ENCODE peak calls at places on chromosomes 11 and 22, in nine cellular contexts. Y is hepatocyte, T is IMR-90, X is PC-9, A is OCI-LY7, F is HCT116, Z is astrocyte, U is neuronal stem cell, O is fibroblast of lung. L is an unnamed sample.

GRCh38 chr11:108117746-108118371 is 3.5 kb upstream of the ACAT1 start:
- DNase-seq in U (no peak), Y (peak), O (peak), X (peak), Z (peak), A (peak), F (peak), T (peak), L (no peak)

GRCh38 chr11:63931045-63931444 is 7.8 kb upstream of the NAA40 start:
- DNase-seq in Y (no peak), A (no peak), X (no peak), T (no peak), O (no peak), U (no peak), Z (no peak), F (no peak), L (no peak)

GRCh38 chr22:31588970-31589675 is 72.9 kb downstream of the PISD start:
- DNase-seq in Z (no peak), U (no peak), X (no peak), T (no peak), F (no peak), Y (peak), O (no peak), A (no peak), L (no peak)

GRCh38 chr11:1205987-1206331 is 16.9 kb upstream of the MUC5B start:
- DNase-seq in A (no peak), Y (no peak), X (no peak), O (no peak), U (no peak), Z (no peak), T (no peak), F (no peak), L (no peak)

GRCh38 chr11:64784813-64785581 is 6.7 kb upstream of the SF1 start:
- DNase-seq in F (no peak), O (no peak), Y (no peak), U (no peak), T (no peak), A (no peak), Z (no peak), X (no peak), L (no peak)

GRCh38 chr11:110172666-110173065 is 79.5 kb downstream of the ZC3H12C start:
- DNase-seq in U (no peak), F (no peak), O (no peak), Y (no peak), X (no peak), A (no peak), T (peak), Z (no peak), L (no peak)

GRCh38 chr11:73268671-73269271 is 3.4 kb upstream of the P2RY6 start:
- DNase-seq in O (no peak), U (no peak), T (no peak), A (no peak), Z (no peak), X (no peak), Y (no peak), F (no peak), L (no peak)

GRCh38 chr22:31867386-31868153 is 76.8 kb upstream of the YWHAH start:
- DNase-seq in T (no peak), A (no peak), X (peak), Z (no peak), Y (no peak), O (no peak), F (no peak), U (no peak), L (no peak)

GRCh38 chr22:25084405-25085107 is 115.1 kb upstream of the CRYBB3 start:
- DNase-seq in X (no peak), A (no peak), Y (no peak), U (no peak), O (no peak), T (no peak), F (no peak), Z (no peak), L (no peak)

GRCh38 chr22:24996420-24996952 is 44.0 kb downstream of the KIAA1671 start:
- DNase-seq in T (no peak), Z (peak), O (peak), X (peak), Y (peak), U (peak), A (no peak), F (peak), L (no peak)

DNA sequence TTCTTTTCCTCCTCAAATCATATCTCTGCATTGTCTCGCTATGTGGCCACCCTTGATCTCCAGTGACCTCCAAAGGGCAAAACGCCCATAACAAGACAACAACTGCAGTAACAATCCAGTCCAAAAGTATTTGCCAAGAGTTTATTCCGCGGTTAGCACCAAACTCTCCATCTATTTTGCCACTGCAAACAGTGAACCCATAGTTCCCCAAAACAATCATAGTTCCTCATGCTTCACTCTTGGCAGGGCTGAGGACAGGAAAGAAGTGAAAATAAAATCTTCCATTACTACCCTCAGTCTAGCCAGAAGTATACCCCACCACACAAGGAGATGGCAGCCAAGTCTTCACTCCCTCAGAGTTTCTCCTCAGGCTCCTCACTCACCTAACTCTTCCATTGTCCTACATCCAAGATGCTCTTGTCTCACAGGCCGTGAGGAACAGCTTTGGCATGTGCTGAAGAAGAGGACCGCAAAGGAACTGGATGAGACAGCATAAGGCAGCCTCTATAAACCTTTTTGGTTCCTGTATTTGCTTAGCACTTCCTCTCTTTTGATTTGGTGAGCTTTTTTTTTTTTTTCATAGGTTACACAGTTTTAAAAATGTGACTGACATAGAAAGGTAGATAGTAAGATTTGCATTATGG is at the start of gene LPXN:
- DNase-seq in T (peak), X (no peak), F (no peak), O (peak), U (no peak), Z (peak), Y (no peak), A (peak), L (peak)
- H3K4me3 ChIP-seq in T (no peak), X (peak), F (peak), O (no peak), U (no peak), Z (peak), Y (no peak), A (peak), L (peak)

GRCh38 chr22:28896611-28897010 is 13.2 kb downstream of the ZNRF3 start:
- DNase-seq in T (no peak), X (no peak), O (no peak), U (no peak), A (no peak), Z (no peak), Y (no peak), F (no peak), L (no peak)
- H3K27ac ChIP-seq in T (no peak), X (no peak), O (no peak), U (no peak), A (no peak), Z (no peak), Y (no peak), F (no peak), L (no peak)

DNA sequence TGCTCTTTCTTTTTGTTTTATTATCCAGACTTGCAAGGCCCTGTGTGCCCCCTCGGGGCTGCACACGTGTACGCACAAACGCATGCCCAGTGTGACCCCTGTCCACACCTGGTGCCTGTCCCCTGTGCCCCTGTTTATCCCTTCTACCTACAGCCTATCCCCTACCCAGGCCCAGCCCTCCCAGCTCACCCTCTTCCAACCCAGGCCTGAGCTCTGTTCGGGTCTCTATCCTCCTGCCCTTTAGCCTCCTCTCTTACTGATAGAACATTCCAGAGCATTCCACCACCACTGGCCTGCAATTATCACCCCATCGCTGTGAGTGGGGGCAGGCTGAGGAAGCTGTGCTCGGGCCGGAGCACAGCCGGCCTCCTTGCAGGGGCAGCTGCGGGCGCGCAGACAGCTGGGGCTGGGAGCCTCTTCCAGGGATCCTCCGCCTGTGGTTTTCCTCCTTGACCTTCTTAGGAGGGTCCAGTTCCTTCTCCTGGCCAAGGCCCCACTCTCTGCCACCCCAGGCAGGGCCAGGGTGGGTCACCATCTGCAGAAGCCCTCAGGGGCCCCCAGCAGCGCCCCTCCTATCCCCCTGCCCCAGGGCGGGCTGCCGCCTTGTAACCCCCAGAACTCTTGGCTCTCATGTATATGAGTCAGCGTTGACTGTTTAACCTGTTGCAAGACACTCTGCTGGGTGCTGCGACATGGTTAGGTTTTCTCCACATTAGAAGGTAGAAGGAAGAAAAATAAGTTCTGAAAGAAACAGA is 41.8 kb upstream of the KCNQ1OT1 start:
- DNase-seq in Y (peak), X (peak), A (no peak), Z (peak), U (no peak), F (no peak), T (peak), O (peak), L (no peak)
- H2AFZ ChIP-seq in Y (no peak), X (no peak), A (no peak), Z (no peak), U (no peak), F (no peak), T (peak), O (no peak), L (no peak)

DNA sequence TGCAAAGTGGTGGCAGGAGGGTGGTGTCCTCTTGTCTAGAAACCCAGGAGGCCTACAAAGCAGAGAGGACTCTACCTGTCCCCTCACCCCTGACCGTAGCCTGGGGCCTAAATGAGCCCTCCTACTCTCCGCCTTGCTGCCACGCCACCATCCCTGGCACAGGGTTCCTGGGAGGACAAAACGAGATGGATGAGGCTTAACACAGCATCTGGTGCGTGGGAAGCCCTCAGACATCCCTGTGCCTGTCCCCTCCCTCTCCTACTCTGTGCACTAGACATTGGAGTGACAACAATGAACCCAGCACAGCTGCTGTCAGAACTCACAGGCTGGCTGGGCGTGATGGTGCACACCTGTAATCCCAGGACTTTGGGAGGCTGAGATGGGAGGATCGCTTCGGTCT is 36.4 kb upstream of the DKK3 start:
- DNase-seq in O (no peak), F (no peak), Z (no peak), Y (no peak), X (no peak), U (no peak), A (no peak), T (no peak), L (no peak)
- H3K4me3 ChIP-seq in O (no peak), F (no peak), Z (peak), Y (no peak), X (no peak), U (no peak), A (no peak), T (no peak), L (peak)

GRCh38 chr11:47524200-47524874 is 28.6 kb downstream of the CELF1 start:
- DNase-seq in Y (peak), U (no peak), Z (no peak), O (no peak), F (no peak), X (no peak), A (no peak), T (no peak), L (no peak)
- H3K27ac ChIP-seq in Y (peak), U (peak), Z (peak), O (peak), F (peak), X (peak), A (no peak), T (peak), L (peak)

DNA sequence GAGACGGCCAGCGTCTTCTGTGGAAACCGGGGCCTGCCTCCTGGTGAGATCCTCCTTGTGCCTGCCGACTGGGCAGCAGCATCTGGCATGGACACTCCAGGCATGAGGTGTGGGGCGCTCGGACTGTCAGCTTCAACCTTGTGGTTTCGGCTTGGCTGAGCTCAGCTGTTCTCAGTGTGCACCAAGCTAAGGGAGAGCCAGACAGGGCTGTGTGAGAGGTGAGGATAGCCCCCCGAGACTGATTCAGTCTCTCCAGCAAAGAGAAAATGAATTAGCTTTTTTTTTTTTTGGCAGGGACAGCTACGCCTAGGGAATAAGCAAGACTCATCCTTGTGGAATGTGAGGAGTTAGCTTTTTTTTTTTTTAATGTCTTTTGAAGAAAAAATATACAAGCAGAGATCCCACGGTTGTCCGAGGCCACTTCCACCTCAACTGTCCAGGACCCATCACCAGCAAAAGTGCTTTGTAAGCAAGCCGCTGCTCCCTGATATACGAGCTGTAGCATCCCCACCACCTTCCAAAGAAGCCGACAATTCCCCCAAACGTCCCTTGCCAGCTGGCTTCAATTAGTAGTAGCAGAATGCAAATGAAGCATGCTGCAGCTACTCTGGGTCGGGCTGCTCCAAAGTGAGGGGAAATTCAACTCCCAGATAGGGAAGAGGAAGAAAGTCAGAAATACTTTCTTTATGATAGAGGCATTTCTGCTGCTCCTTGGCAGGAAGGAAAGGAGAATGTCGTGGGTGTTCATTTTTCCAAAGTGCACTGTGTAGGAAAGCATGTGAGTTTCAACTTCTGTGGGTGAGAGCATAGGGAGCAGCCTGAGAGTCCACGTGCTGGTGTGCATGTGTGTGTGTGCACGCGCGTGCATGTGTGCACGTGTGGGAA is 9.8 kb upstream of the THY1 start:
- DNase-seq in T (peak), F (no peak), X (no peak), Z (peak), O (peak), A (no peak), Y (peak), U (no peak), L (no peak)
- H2AFZ ChIP-seq in T (peak), F (no peak), X (no peak), Z (peak), O (peak), A (no peak), Y (no peak), U (no peak), L (no peak)

L was measured in keratinocyte.